ENCODE peak calls at places on chromosomes 6 and 20, in ten cellular contexts. One of them, this sample, is unnamed.

GRCh38 chr6:135534773-135535380 is 37.3 kb upstream of the AHI1 start:
- DNase-seq in GM20000: no peak
- DNase-seq in LNCaP clone FGC: no peak
- DNase-seq in GM13976: no peak
- DNase-seq in neural crest cell: no peak
- DNase-seq in dorsolateral prefrontal cortex: no peak
- DNase-seq in MM.1S: no peak
- DNase-seq in spleen: no peak
- DNase-seq in neural progenitor cell: no peak
- DNase-seq in GM12865: no peak
- DNase-seq in this sample: no peak

GRCh38 chr20:15889073-15889923 is 684.0 kb downstream of the KIF16B start:
- DNase-seq in dorsolateral prefrontal cortex: no peak
- DNase-seq in GM13976: no peak
- DNase-seq in neural crest cell: no peak
- DNase-seq in LNCaP clone FGC: no peak
- DNase-seq in GM12865: peak
- DNase-seq in MM.1S: no peak
- DNase-seq in neural progenitor cell: no peak
- DNase-seq in spleen: no peak
- DNase-seq in GM20000: no peak
- DNase-seq in this sample: no peak

GRCh38 chr6:132598473-132598872 is 8.9 kb upstream of the TAAR5 start:
- DNase-seq in neural crest cell: no peak
- DNase-seq in MM.1S: peak
- DNase-seq in GM20000: peak
- DNase-seq in LNCaP clone FGC: peak
- DNase-seq in GM13976: no peak
- DNase-seq in neural progenitor cell: peak
- DNase-seq in spleen: no peak
- DNase-seq in GM12865: peak
- DNase-seq in dorsolateral prefrontal cortex: no peak
- DNase-seq in this sample: peak

GRCh38 chr6:98824163-98824906 is 10.0 kb upstream of the POU3F2 start:
- DNase-seq in GM12865: no peak
- DNase-seq in spleen: peak
- DNase-seq in neural crest cell: peak
- DNase-seq in MM.1S: no peak
- DNase-seq in LNCaP clone FGC: no peak
- DNase-seq in neural progenitor cell: peak
- DNase-seq in dorsolateral prefrontal cortex: peak
- DNase-seq in GM20000: no peak
- DNase-seq in GM13976: peak
- DNase-seq in this sample: peak

GRCh38 chr6:74280130-74280692 is 584.2 kb downstream of the CD109 start:
- DNase-seq in GM13976: no peak
- DNase-seq in spleen: no peak
- DNase-seq in LNCaP clone FGC: no peak
- DNase-seq in neural progenitor cell: no peak
- DNase-seq in GM12865: no peak
- DNase-seq in dorsolateral prefrontal cortex: no peak
- DNase-seq in neural crest cell: no peak
- DNase-seq in GM20000: no peak
- DNase-seq in MM.1S: no peak
- DNase-seq in this sample: no peak

GRCh38 chr6:149317656-149318571 is at the start of gene TAB2:
- DNase-seq in LNCaP clone FGC: no peak
- DNase-seq in GM12865: peak
- DNase-seq in GM20000: peak
- DNase-seq in dorsolateral prefrontal cortex: peak
- DNase-seq in neural progenitor cell: no peak
- DNase-seq in spleen: peak
- DNase-seq in GM13976: peak
- DNase-seq in MM.1S: peak
- DNase-seq in neural crest cell: peak
- DNase-seq in this sample: peak

GRCh38 chr6:104486003-104486402 is 373.7 kb downstream of the HACE1 start:
- DNase-seq in spleen: no peak
- DNase-seq in GM12865: no peak
- DNase-seq in neural crest cell: no peak
- DNase-seq in MM.1S: no peak
- DNase-seq in dorsolateral prefrontal cortex: no peak
- DNase-seq in neural progenitor cell: no peak
- DNase-seq in GM20000: no peak
- DNase-seq in LNCaP clone FGC: no peak
- DNase-seq in GM13976: no peak
- DNase-seq in this sample: no peak

GRCh38 chr6:143286280-143286795 is 164.2 kb downstream of the ADAT2 start:
- DNase-seq in GM13976: no peak
- DNase-seq in GM12865: no peak
- DNase-seq in neural crest cell: no peak
- DNase-seq in LNCaP clone FGC: peak
- DNase-seq in spleen: no peak
- DNase-seq in GM20000: no peak
- DNase-seq in MM.1S: no peak
- DNase-seq in dorsolateral prefrontal cortex: no peak
- DNase-seq in neural progenitor cell: no peak
- DNase-seq in this sample: no peak

GRCh38 chr6:36029464-36029863 is 1.9 kb downstream of the MAPK14 start:
- DNase-seq in neural crest cell: no peak
- DNase-seq in dorsolateral prefrontal cortex: no peak
- DNase-seq in GM13976: no peak
- DNase-seq in GM20000: no peak
- DNase-seq in LNCaP clone FGC: no peak
- DNase-seq in MM.1S: no peak
- DNase-seq in neural progenitor cell: no peak
- DNase-seq in GM12865: no peak
- DNase-seq in spleen: no peak
- DNase-seq in this sample: no peak

GRCh38 chr6:33772114-33772830 is 16.7 kb downstream of the LEMD2 start:
- DNase-seq in GM13976: no peak
- DNase-seq in neural progenitor cell: no peak
- DNase-seq in MM.1S: no peak
- DNase-seq in GM12865: no peak
- DNase-seq in spleen: no peak
- DNase-seq in neural crest cell: no peak
- DNase-seq in LNCaP clone FGC: no peak
- DNase-seq in dorsolateral prefrontal cortex: no peak
- DNase-seq in GM20000: no peak
- DNase-seq in this sample: no peak

GRCh38 chr6:33770833-33771341 is 18.0 kb downstream of the LEMD2 start:
- DNase-seq in dorsolateral prefrontal cortex: no peak
- DNase-seq in GM20000: no peak
- DNase-seq in neural crest cell: no peak
- DNase-seq in GM13976: no peak
- DNase-seq in MM.1S: no peak
- DNase-seq in LNCaP clone FGC: no peak
- DNase-seq in GM12865: no peak
- DNase-seq in spleen: no peak
- DNase-seq in neural progenitor cell: no peak
- DNase-seq in this sample: no peak

GRCh38 chr6:33770116-33770832 is 18.7 kb downstream of the LEMD2 start:
- DNase-seq in GM12865: no peak
- DNase-seq in GM13976: no peak
- DNase-seq in LNCaP clone FGC: no peak
- DNase-seq in neural progenitor cell: no peak
- DNase-seq in GM20000: no peak
- DNase-seq in MM.1S: no peak
- DNase-seq in dorsolateral prefrontal cortex: no peak
- DNase-seq in neural crest cell: no peak
- DNase-seq in spleen: no peak
- DNase-seq in this sample: no peak

GRCh38 chr6:33772902-33773472 is 15.9 kb downstream of the LEMD2 start:
- DNase-seq in GM13976: no peak
- DNase-seq in GM12865: no peak
- DNase-seq in dorsolateral prefrontal cortex: no peak
- DNase-seq in GM20000: no peak
- DNase-seq in spleen: no peak
- DNase-seq in neural crest cell: no peak
- DNase-seq in MM.1S: no peak
- DNase-seq in LNCaP clone FGC: no peak
- DNase-seq in neural progenitor cell: no peak
- DNase-seq in this sample: no peak

DNA sequence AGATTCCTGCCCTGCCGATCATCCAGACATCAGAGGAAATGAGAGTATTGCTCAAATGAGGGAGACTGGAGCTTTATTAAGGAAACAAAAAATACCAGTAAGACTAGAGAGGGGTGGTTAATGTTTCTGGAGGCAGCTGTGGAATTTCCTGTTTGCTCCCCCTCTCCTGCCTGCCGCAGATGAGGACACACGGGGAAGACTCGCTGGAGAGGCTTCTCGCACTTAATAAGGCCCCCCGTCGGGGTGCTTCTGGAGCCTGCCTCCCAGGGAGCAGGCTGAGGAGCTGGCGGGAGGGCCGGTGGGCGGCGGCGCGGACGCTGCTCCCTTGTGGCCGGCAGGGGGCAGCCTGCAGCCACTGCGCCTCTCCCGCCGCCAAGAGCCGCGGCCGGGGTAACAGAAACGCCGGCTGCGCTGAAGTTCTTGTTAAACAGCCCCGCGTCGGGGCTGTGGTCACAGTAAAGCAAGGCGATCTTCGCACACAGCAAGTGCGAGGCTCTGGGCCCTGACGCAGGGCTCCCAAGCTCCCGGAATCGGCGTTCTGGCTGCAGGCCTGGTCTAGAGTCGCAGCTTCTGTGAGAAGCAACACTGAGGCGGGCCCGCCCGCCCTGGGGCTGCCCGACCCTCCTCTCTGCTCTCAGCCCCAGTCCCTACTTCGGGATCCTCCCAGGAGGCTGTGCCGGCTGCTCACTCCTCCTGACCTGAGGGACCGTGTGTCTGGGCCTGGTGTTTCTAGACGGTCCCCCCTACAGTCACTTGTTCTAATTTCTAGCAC is 17.4 kb downstream of the LEMD2 start:
- DNase-seq in spleen: peak
- DNase-seq in neural progenitor cell: peak
- DNase-seq in LNCaP clone FGC: no peak
- DNase-seq in GM13976: peak
- DNase-seq in neural crest cell: peak
- DNase-seq in dorsolateral prefrontal cortex: peak
- DNase-seq in GM20000: peak
- DNase-seq in GM12865: peak
- DNase-seq in MM.1S: peak
- DNase-seq in this sample: peak
- TF ChIP-seq CTCF in spleen: peak
- TF ChIP-seq CTCF in neural progenitor cell: peak
- TF ChIP-seq CTCF in LNCaP clone FGC: peak
- TF ChIP-seq CTCF in GM13976: peak
- TF ChIP-seq CTCF in neural crest cell: peak
- TF ChIP-seq CTCF in dorsolateral prefrontal cortex: peak
- TF ChIP-seq CTCF in GM20000: peak
- TF ChIP-seq CTCF in GM12865: peak
- TF ChIP-seq CTCF in MM.1S: peak
- TF ChIP-seq CTCF in this sample: peak

DNA sequence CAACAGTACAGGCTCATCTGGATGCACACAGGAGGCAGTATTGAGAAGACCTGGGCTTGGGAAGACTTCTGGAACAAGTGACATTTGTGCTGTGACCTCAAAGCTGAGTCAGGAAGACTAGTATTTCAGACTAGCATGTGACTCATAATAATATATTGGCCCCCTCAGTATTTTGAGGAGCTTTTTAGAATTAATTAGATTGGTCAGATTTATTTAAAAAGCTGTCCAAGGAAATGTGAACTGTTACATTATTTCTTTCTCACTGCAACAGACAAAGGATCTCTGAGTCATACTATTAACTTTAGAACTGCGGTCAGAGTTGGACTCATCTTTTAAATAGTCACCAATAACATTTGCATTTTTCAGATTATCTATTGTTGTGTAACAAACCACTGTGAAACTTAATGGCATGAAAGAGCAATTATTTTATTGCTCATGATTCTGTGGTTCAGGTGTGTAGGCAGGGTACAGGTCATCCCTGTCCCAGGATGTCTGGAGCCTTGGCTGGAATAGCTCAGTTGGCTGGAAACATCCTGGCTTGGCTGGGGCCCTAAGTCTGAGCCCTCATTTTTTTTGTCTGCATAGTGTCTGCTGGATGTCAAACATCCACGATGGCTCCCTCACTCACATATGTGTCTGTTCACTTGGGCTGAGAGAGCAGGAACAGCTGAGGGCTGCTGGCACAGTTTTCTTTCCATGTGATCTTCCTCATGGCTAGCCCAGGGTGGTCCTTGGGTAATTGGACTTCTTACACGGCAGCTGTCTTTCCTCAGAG is 46.8 kb downstream of the MAP3K4 start:
- DNase-seq in spleen: no peak
- DNase-seq in MM.1S: no peak
- DNase-seq in LNCaP clone FGC: no peak
- DNase-seq in neural progenitor cell: no peak
- DNase-seq in GM20000: peak
- DNase-seq in GM13976: peak
- DNase-seq in dorsolateral prefrontal cortex: no peak
- DNase-seq in neural crest cell: no peak
- DNase-seq in GM12865: peak
- DNase-seq in this sample: peak
- TF ChIP-seq CTCF in spleen: no peak
- TF ChIP-seq CTCF in MM.1S: no peak
- TF ChIP-seq CTCF in LNCaP clone FGC: no peak
- TF ChIP-seq CTCF in neural progenitor cell: no peak
- TF ChIP-seq CTCF in GM20000: no peak
- TF ChIP-seq CTCF in GM13976: no peak
- TF ChIP-seq CTCF in dorsolateral prefrontal cortex: no peak
- TF ChIP-seq CTCF in neural crest cell: no peak
- TF ChIP-seq CTCF in GM12865: no peak
- TF ChIP-seq CTCF in this sample: no peak

GRCh38 chr6:41938590-41938989 is 3.0 kb downstream of the CCND3 start:
- DNase-seq in GM12865: no peak
- DNase-seq in MM.1S: no peak
- DNase-seq in spleen: no peak
- DNase-seq in LNCaP clone FGC: no peak
- DNase-seq in neural crest cell: no peak
- DNase-seq in GM13976: no peak
- DNase-seq in dorsolateral prefrontal cortex: no peak
- DNase-seq in neural progenitor cell: peak
- DNase-seq in GM20000: no peak
- DNase-seq in this sample: no peak
- TF ChIP-seq CTCF in GM12865: no peak
- TF ChIP-seq CTCF in MM.1S: no peak
- TF ChIP-seq CTCF in spleen: no peak
- TF ChIP-seq CTCF in LNCaP clone FGC: no peak
- TF ChIP-seq CTCF in neural crest cell: no peak
- TF ChIP-seq CTCF in GM13976: no peak
- TF ChIP-seq CTCF in dorsolateral prefrontal cortex: no peak
- TF ChIP-seq CTCF in neural progenitor cell: no peak
- TF ChIP-seq CTCF in GM20000: no peak
- TF ChIP-seq CTCF in this sample: no peak

DNA sequence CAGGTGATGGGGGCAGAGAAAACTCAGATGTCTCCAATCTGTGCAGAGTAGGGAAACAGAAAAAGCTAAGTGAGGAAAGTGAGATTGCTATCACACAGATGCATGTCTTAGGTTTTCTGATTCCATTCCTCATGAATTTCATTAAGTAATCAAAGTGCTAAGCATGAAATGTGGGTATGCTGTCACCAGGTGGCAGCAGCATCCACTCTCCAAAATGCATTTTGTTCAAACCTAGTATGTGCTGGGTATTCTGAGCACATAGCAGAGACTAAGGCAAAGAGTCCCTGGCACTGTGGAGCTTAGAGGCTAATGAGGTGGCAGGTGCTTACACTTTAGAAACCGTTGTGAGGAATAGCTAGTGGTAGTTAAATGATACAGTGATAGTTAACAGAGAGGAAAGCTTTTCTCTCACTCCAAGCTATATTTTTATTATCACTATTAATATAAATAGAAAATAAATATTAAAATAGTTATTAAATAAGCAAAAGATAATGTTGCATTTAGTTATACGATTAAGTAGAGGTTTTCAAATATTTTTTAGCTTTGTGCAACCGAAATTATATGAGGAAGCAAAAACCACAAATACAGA is 179.5 kb downstream of the CDH26 start:
- DNase-seq in MM.1S: peak
- DNase-seq in spleen: no peak
- DNase-seq in neural crest cell: peak
- DNase-seq in GM20000: no peak
- DNase-seq in dorsolateral prefrontal cortex: no peak
- DNase-seq in LNCaP clone FGC: no peak
- DNase-seq in GM13976: peak
- DNase-seq in neural progenitor cell: peak
- DNase-seq in GM12865: peak
- DNase-seq in this sample: peak
- TF ChIP-seq CTCF in MM.1S: peak
- TF ChIP-seq CTCF in spleen: peak
- TF ChIP-seq CTCF in neural crest cell: peak
- TF ChIP-seq CTCF in GM20000: peak
- TF ChIP-seq CTCF in dorsolateral prefrontal cortex: no peak
- TF ChIP-seq CTCF in LNCaP clone FGC: peak
- TF ChIP-seq CTCF in GM13976: peak
- TF ChIP-seq CTCF in neural progenitor cell: peak
- TF ChIP-seq CTCF in GM12865: peak
- TF ChIP-seq CTCF in this sample: peak

This sample was measured in GM10248.